ENCODE peak calls at places on chromosomes 5 and 9, in ten cellular contexts. One of them, this sample, is unnamed.
A peak's percentile ranks its signal among the peaks of the same experiment; 100 is the strongest.

GRCh38 chr5:78496373-78496772 is 136.0 kb downstream of the SCAMP1 start:
- DNase-seq in GM20000: no peak
- DNase-seq in IMR-90: peak; percentile 67
- DNase-seq in upper lobe of right lung: no peak
- DNase-seq in fibroblast of the aortic adventitia: peak; percentile 37
- DNase-seq in spleen: no peak
- DNase-seq in PC-3: peak; percentile 72
- DNase-seq in HFFc6: peak; percentile 63
- DNase-seq in cardiac fibroblast: no peak
- DNase-seq in fibroblast of lung: peak; percentile 53
- DNase-seq in this sample: no peak

GRCh38 chr5:105407190-105407589 is 1844.6 kb upstream of the NUDT12 start:
- DNase-seq in cardiac fibroblast: no peak
- DNase-seq in HFFc6: no peak
- DNase-seq in IMR-90: no peak
- DNase-seq in fibroblast of the aortic adventitia: no peak
- DNase-seq in GM20000: no peak
- DNase-seq in spleen: no peak
- DNase-seq in PC-3: no peak
- DNase-seq in upper lobe of right lung: no peak
- DNase-seq in fibroblast of lung: no peak
- DNase-seq in this sample: no peak

GRCh38 chr5:68027519-68027918 is 188.0 kb upstream of the PIK3R1 start:
- DNase-seq in spleen: no peak
- DNase-seq in IMR-90: peak; percentile 77
- DNase-seq in GM20000: no peak
- DNase-seq in fibroblast of the aortic adventitia: peak; percentile 91
- DNase-seq in upper lobe of right lung: no peak
- DNase-seq in cardiac fibroblast: peak; percentile 87
- DNase-seq in HFFc6: peak; percentile 87
- DNase-seq in fibroblast of lung: peak; percentile 93
- DNase-seq in PC-3: no peak
- DNase-seq in this sample: no peak

GRCh38 chr5:39100851-39101396 is 26.7 kb upstream of the RICTOR start:
- DNase-seq in spleen: no peak
- DNase-seq in cardiac fibroblast: peak; percentile 90
- DNase-seq in fibroblast of lung: peak; percentile 94
- DNase-seq in fibroblast of the aortic adventitia: peak; percentile 91
- DNase-seq in GM20000: no peak
- DNase-seq in HFFc6: peak; percentile 95
- DNase-seq in PC-3: peak; percentile 99
- DNase-seq in IMR-90: peak; percentile 99
- DNase-seq in upper lobe of right lung: no peak
- DNase-seq in this sample: no peak

GRCh38 chr9:6551126-6551525 is 94.4 kb downstream of the GLDC start:
- DNase-seq in cardiac fibroblast: peak; percentile 42
- DNase-seq in PC-3: no peak
- DNase-seq in IMR-90: no peak
- DNase-seq in spleen: no peak
- DNase-seq in HFFc6: no peak
- DNase-seq in fibroblast of the aortic adventitia: no peak
- DNase-seq in upper lobe of right lung: no peak
- DNase-seq in GM20000: no peak
- DNase-seq in fibroblast of lung: no peak
- DNase-seq in this sample: no peak

GRCh38 chr5:137621861-137622823 is 113.7 kb downstream of the KLHL3 start:
- DNase-seq in IMR-90: peak; percentile 45
- DNase-seq in upper lobe of right lung: no peak
- DNase-seq in fibroblast of lung: peak; percentile 82
- DNase-seq in fibroblast of the aortic adventitia: peak; percentile 63
- DNase-seq in HFFc6: peak; percentile 93
- DNase-seq in PC-3: peak; percentile 81
- DNase-seq in spleen: no peak
- DNase-seq in cardiac fibroblast: peak; percentile 29
- DNase-seq in GM20000: no peak
- DNase-seq in this sample: no peak

GRCh38 chr5:139677404-139678282 is 29.5 kb downstream of the CXXC5 start:
- DNase-seq in upper lobe of right lung: no peak
- DNase-seq in GM20000: no peak
- DNase-seq in fibroblast of lung: peak; percentile 57
- DNase-seq in IMR-90: no peak
- DNase-seq in spleen: no peak
- DNase-seq in PC-3: no peak
- DNase-seq in HFFc6: no peak
- DNase-seq in fibroblast of the aortic adventitia: no peak
- DNase-seq in cardiac fibroblast: no peak
- DNase-seq in this sample: no peak

GRCh38 chr5:36090033-36090432 is 23.4 kb upstream of the UGT3A2 start:
- DNase-seq in IMR-90: peak; percentile 17
- DNase-seq in GM20000: no peak
- DNase-seq in fibroblast of the aortic adventitia: peak; percentile 8
- DNase-seq in upper lobe of right lung: no peak
- DNase-seq in fibroblast of lung: peak; percentile 11
- DNase-seq in spleen: no peak
- DNase-seq in cardiac fibroblast: peak; percentile 21
- DNase-seq in HFFc6: peak; percentile 59
- DNase-seq in PC-3: peak; percentile 57
- DNase-seq in this sample: no peak

GRCh38 chr9:123373941-123374340 is 17.9 kb downstream of the CRB2 start:
- DNase-seq in fibroblast of the aortic adventitia: no peak
- DNase-seq in PC-3: no peak
- DNase-seq in GM20000: peak; percentile 45
- DNase-seq in IMR-90: no peak
- DNase-seq in spleen: no peak
- DNase-seq in fibroblast of lung: peak; percentile 28
- DNase-seq in cardiac fibroblast: no peak
- DNase-seq in HFFc6: no peak
- DNase-seq in upper lobe of right lung: no peak
- DNase-seq in this sample: no peak

GRCh38 chr9:77475641-77476473 is 172.3 kb downstream of the GNA14 start:
- DNase-seq in HFFc6: peak; percentile 35
- DNase-seq in cardiac fibroblast: peak; percentile 69
- DNase-seq in upper lobe of right lung: no peak
- DNase-seq in GM20000: peak; percentile 61
- DNase-seq in IMR-90: peak; percentile 28
- DNase-seq in spleen: no peak
- DNase-seq in PC-3: no peak
- DNase-seq in fibroblast of lung: peak; percentile 82
- DNase-seq in fibroblast of the aortic adventitia: peak; percentile 47
- DNase-seq in this sample: peak; percentile 39

GRCh38 chr9:8348756-8349155 is 549.2 kb upstream of the DMAC1 start:
- DNase-seq in PC-3: no peak
- DNase-seq in fibroblast of lung: no peak
- DNase-seq in HFFc6: no peak
- DNase-seq in upper lobe of right lung: no peak
- DNase-seq in cardiac fibroblast: no peak
- DNase-seq in GM20000: no peak
- DNase-seq in spleen: no peak
- DNase-seq in fibroblast of the aortic adventitia: no peak
- DNase-seq in IMR-90: no peak
- DNase-seq in this sample: no peak

GRCh38 chr9:89961616-89962341 is 357.0 kb downstream of the GADD45G start:
- DNase-seq in IMR-90: peak; percentile 17
- DNase-seq in fibroblast of lung: peak; percentile 72
- DNase-seq in fibroblast of the aortic adventitia: peak; percentile 30
- DNase-seq in PC-3: no peak
- DNase-seq in cardiac fibroblast: peak; percentile 14
- DNase-seq in HFFc6: no peak
- DNase-seq in upper lobe of right lung: no peak
- DNase-seq in GM20000: no peak
- DNase-seq in spleen: no peak
- DNase-seq in this sample: no peak

GRCh38 chr5:170225326-170226137 is 7.3 kb upstream of the C5orf58 start:
- DNase-seq in PC-3: peak; percentile 76
- DNase-seq in fibroblast of the aortic adventitia: peak; percentile 72
- DNase-seq in upper lobe of right lung: no peak
- DNase-seq in fibroblast of lung: peak; percentile 41
- DNase-seq in GM20000: peak; percentile 83
- DNase-seq in IMR-90: peak; percentile 39
- DNase-seq in cardiac fibroblast: peak; percentile 80
- DNase-seq in spleen: peak; percentile 81
- DNase-seq in HFFc6: peak; percentile 57
- DNase-seq in this sample: peak; percentile 71

GRCh38 chr5:159100928-159101646 is 1.4 kb upstream of the EBF1 start:
- DNase-seq in spleen: no peak
- DNase-seq in PC-3: no peak
- DNase-seq in cardiac fibroblast: no peak
- DNase-seq in IMR-90: no peak
- DNase-seq in HFFc6: no peak
- DNase-seq in fibroblast of the aortic adventitia: no peak
- DNase-seq in fibroblast of lung: no peak
- DNase-seq in upper lobe of right lung: no peak
- DNase-seq in GM20000: no peak
- DNase-seq in this sample: no peak

GRCh38 chr5:45779874-45780671 is 83.9 kb upstream of the HCN1 start:
- DNase-seq in upper lobe of right lung: no peak
- DNase-seq in GM20000: no peak
- DNase-seq in HFFc6: no peak
- DNase-seq in spleen: no peak
- DNase-seq in PC-3: no peak
- DNase-seq in cardiac fibroblast: no peak
- DNase-seq in fibroblast of lung: no peak
- DNase-seq in fibroblast of the aortic adventitia: no peak
- DNase-seq in IMR-90: no peak
- DNase-seq in this sample: no peak

GRCh38 chr9:116437411-116438370 is 249.4 kb upstream of the TRIM32 start:
- DNase-seq in GM20000: no peak
- DNase-seq in fibroblast of the aortic adventitia: no peak
- DNase-seq in upper lobe of right lung: no peak
- DNase-seq in IMR-90: no peak
- DNase-seq in fibroblast of lung: peak; percentile 39
- DNase-seq in cardiac fibroblast: no peak
- DNase-seq in HFFc6: no peak
- DNase-seq in spleen: no peak
- DNase-seq in PC-3: no peak
- DNase-seq in this sample: no peak

GRCh38 chr5:179317411-179318192 is 27.7 kb downstream of the ADAMTS2 start:
- DNase-seq in PC-3: no peak
- DNase-seq in cardiac fibroblast: no peak
- DNase-seq in IMR-90: no peak
- DNase-seq in fibroblast of lung: no peak
- DNase-seq in fibroblast of the aortic adventitia: no peak
- DNase-seq in upper lobe of right lung: peak; percentile 55
- DNase-seq in GM20000: no peak
- DNase-seq in HFFc6: no peak
- DNase-seq in spleen: peak; percentile 63
- DNase-seq in this sample: no peak
- TF ChIP-seq CTCF in PC-3: no peak
- TF ChIP-seq CTCF in cardiac fibroblast: no peak
- TF ChIP-seq CTCF in IMR-90: no peak
- TF ChIP-seq CTCF in fibroblast of lung: no peak
- TF ChIP-seq CTCF in fibroblast of the aortic adventitia: no peak
- TF ChIP-seq CTCF in upper lobe of right lung: no peak
- TF ChIP-seq CTCF in GM20000: no peak
- TF ChIP-seq CTCF in HFFc6: no peak
- TF ChIP-seq CTCF in spleen: no peak
- TF ChIP-seq CTCF in this sample: no peak

GRCh38 chr5:50984628-50985027 is 318.2 kb downstream of the PARP8 start:
- DNase-seq in cardiac fibroblast: no peak
- DNase-seq in upper lobe of right lung: no peak
- DNase-seq in fibroblast of the aortic adventitia: no peak
- DNase-seq in PC-3: no peak
- DNase-seq in HFFc6: no peak
- DNase-seq in GM20000: no peak
- DNase-seq in IMR-90: no peak
- DNase-seq in spleen: no peak
- DNase-seq in fibroblast of lung: no peak
- DNase-seq in this sample: no peak
- TF ChIP-seq CTCF in cardiac fibroblast: no peak
- TF ChIP-seq CTCF in upper lobe of right lung: no peak
- TF ChIP-seq CTCF in fibroblast of the aortic adventitia: no peak
- TF ChIP-seq CTCF in PC-3: no peak
- TF ChIP-seq CTCF in HFFc6: no peak
- TF ChIP-seq CTCF in GM20000: no peak
- TF ChIP-seq CTCF in IMR-90: no peak
- TF ChIP-seq CTCF in spleen: no peak
- TF ChIP-seq CTCF in fibroblast of lung: no peak
- TF ChIP-seq CTCF in this sample: no peak

GRCh38 chr9:119278138-119278537 is 91.1 kb downstream of the BRINP1 start:
- DNase-seq in GM20000: no peak
- DNase-seq in IMR-90: no peak
- DNase-seq in PC-3: no peak
- DNase-seq in fibroblast of lung: no peak
- DNase-seq in spleen: no peak
- DNase-seq in cardiac fibroblast: no peak
- DNase-seq in HFFc6: no peak
- DNase-seq in fibroblast of the aortic adventitia: no peak
- DNase-seq in upper lobe of right lung: no peak
- DNase-seq in this sample: no peak
- TF ChIP-seq CTCF in GM20000: no peak
- TF ChIP-seq CTCF in IMR-90: no peak
- TF ChIP-seq CTCF in PC-3: no peak
- TF ChIP-seq CTCF in fibroblast of lung: no peak
- TF ChIP-seq CTCF in spleen: no peak
- TF ChIP-seq CTCF in cardiac fibroblast: no peak
- TF ChIP-seq CTCF in HFFc6: no peak
- TF ChIP-seq CTCF in fibroblast of the aortic adventitia: no peak
- TF ChIP-seq CTCF in upper lobe of right lung: no peak
- TF ChIP-seq CTCF in this sample: no peak

DNA sequence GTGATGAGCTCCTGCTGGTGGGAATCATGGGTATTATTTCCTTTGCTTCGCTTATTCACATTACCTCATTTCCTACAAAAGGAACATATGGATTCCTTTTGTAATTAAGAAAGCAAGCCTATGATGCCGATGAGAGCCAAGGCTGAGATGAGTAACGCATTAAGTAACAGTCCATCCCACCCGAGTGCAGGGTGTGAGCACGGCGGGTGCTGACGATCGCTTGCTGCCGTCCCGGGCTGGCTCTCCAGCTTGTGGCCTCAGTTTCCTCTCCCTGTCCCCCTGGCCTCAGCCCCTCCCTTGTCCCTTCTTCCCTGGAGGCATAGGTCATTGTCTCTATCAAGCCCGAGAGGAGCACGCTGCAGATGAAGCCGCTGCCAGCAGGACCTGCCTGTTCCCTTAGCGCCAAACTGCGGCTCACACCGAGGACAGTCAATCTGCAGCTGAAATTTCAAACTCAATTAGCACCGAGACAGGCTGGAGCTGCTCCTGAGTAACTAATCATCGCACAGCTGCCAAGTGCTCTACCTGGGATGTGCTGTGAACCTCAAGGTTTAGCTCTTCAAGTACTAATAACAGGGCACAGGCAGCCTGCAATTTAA is 115.1 kb upstream of the RAPGEF1 start:
- DNase-seq in GM20000: no peak
- DNase-seq in IMR-90: peak; percentile 5
- DNase-seq in fibroblast of lung: peak; percentile 20
- DNase-seq in upper lobe of right lung: no peak
- DNase-seq in spleen: no peak
- DNase-seq in cardiac fibroblast: peak; percentile 59
- DNase-seq in PC-3: no peak
- DNase-seq in fibroblast of the aortic adventitia: peak; percentile 22
- DNase-seq in HFFc6: no peak
- DNase-seq in this sample: no peak
- TF ChIP-seq CTCF in GM20000: no peak
- TF ChIP-seq CTCF in IMR-90: no peak
- TF ChIP-seq CTCF in fibroblast of lung: no peak
- TF ChIP-seq CTCF in upper lobe of right lung: no peak
- TF ChIP-seq CTCF in spleen: no peak
- TF ChIP-seq CTCF in cardiac fibroblast: no peak
- TF ChIP-seq CTCF in PC-3: no peak
- TF ChIP-seq CTCF in fibroblast of the aortic adventitia: no peak
- TF ChIP-seq CTCF in HFFc6: no peak
- TF ChIP-seq CTCF in this sample: no peak

This sample was measured in GM13976.